ENCODE peak calls at places on chromosomes 7 and 10, in nine cellular contexts. N is mammary epithelial cell, U is SK-N-SH, E is H1, I is fibroblast of lung, L is IMR-90, S is astrocyte, T is PC-9, Q is neural progenitor cell. H is an unnamed sample. For H3K36me3, the result is how much of the 10 kb centered on the place peaks cover.

GRCh38 chr10:121541450-121541849 is 56.8 kb downstream of the FGFR2 start:
- DNase-seq in N (no peak), U (no peak), E (no peak), I (no peak), L (no peak), S (no peak), T (no peak), Q (no peak), H (no peak)

GRCh38 chr10:113052076-113052830 is 102.2 kb downstream of the TCF7L2 start:
- DNase-seq in N (no peak), U (no peak), E (no peak), I (no peak), L (no peak), S (no peak), T (no peak), Q (no peak), H (peak)

GRCh38 chr7:47085491-47086275 is 496.2 kb downstream of the TNS3 start:
- DNase-seq in N (no peak), U (no peak), E (no peak), I (peak), L (peak), S (no peak), T (no peak), Q (no peak), H (no peak)

GRCh38 chr10:99435986-99436633 is 5.7 kb upstream of the GOT1 start:
- DNase-seq in N (peak), U (peak), E (no peak), I (peak), L (peak), S (no peak), T (peak), Q (peak), H (peak)

GRCh38 chr7:158409120-158409519 is 178.5 kb downstream of the PTPRN2 start:
- DNase-seq in N (no peak), U (no peak), E (no peak), I (no peak), L (no peak), S (no peak), T (no peak), Q (no peak), H (no peak)

GRCh38 chr7:104142147-104142546 is 65.7 kb downstream of the ORC5 start:
- DNase-seq in N (no peak), U (no peak), E (no peak), I (peak), L (no peak), S (no peak), T (no peak), Q (no peak), H (no peak)

GRCh38 chr7:14144109-14144508 is 154.6 kb upstream of the ETV1 start:
- DNase-seq in N (no peak), U (no peak), E (no peak), I (no peak), L (no peak), S (no peak), T (no peak), Q (no peak), H (no peak)

GRCh38 chr7:68073701-68074100 is 1077.1 kb downstream of the TYW1 start:
- DNase-seq in N (no peak), U (no peak), E (no peak), I (no peak), L (no peak), S (no peak), T (no peak), Q (no peak), H (no peak)

GRCh38 chr7:1667566-1668485 is 2.3 kb upstream of the ELFN1 start:
- DNase-seq in N (no peak), U (peak), E (peak), I (no peak), L (no peak), S (no peak), T (no peak), Q (peak), H (no peak)

GRCh38 chr7:35805876-35806275 is 5.0 kb downstream of the SEPTIN7 start:
- DNase-seq in N (no peak), U (no peak), E (no peak), I (no peak), L (no peak), S (no peak), T (no peak), Q (no peak), H (no peak)

GRCh38 chr10:95360122-95360715 is 69.4 kb upstream of the PDLIM1 start:
- DNase-seq in N (peak), U (no peak), E (no peak), I (peak), L (peak), S (no peak), T (peak), Q (no peak), H (no peak)

GRCh38 chr10:31317652-31318381 is 1.2 kb upstream of the ZEB1 start:
- DNase-seq in N (no peak), U (no peak), E (no peak), I (no peak), L (no peak), S (no peak), T (peak), Q (peak), H (no peak)

GRCh38 chr7:103680161-103681144 is 234.4 kb upstream of the SLC26A5 start:
- DNase-seq in N (no peak), U (no peak), E (no peak), I (peak), L (no peak), S (no peak), T (no peak), Q (peak), H (no peak)

GRCh38 chr10:87976101-87976743 is 112.8 kb downstream of the PTEN start:
- DNase-seq in N (peak), U (no peak), E (no peak), I (peak), L (peak), S (peak), T (no peak), Q (no peak), H (no peak)

GRCh38 chr7:102860351-102860811 is 52.4 kb upstream of the LRRC17 start:
- DNase-seq in N (peak), U (peak), E (no peak), I (peak), L (peak), S (peak), T (no peak), Q (no peak), H (no peak)

GRCh38 chr7:115363916-115364315 is 442.0 kb downstream of the MDFIC start:
- DNase-seq in N (no peak), U (no peak), E (no peak), I (no peak), L (peak), S (no peak), T (no peak), Q (no peak), H (no peak)

GRCh38 chr7:115368998-115369397 is 447.1 kb downstream of the MDFIC start:
- DNase-seq in N (no peak), U (no peak), E (no peak), I (no peak), L (no peak), S (no peak), T (no peak), Q (peak), H (no peak)
- H2AFZ ChIP-seq in N (no peak), U (no peak), E (peak), I (peak), L (no peak), S (no peak), T (peak), Q (no peak), H (no peak)

GRCh38 chr7:115906690-115907089 is 123.9 kb downstream of the TFEC start:
- DNase-seq in N (no peak), U (no peak), E (no peak), I (no peak), L (no peak), S (no peak), T (no peak), Q (no peak), H (no peak)

GRCh38 chr7:115914951-115915350 is 115.6 kb downstream of the TFEC start:
- DNase-seq in N (no peak), U (no peak), E (no peak), I (no peak), L (no peak), S (no peak), T (no peak), Q (no peak), H (no peak)

GRCh38 chr7:115911466-115911865 is 119.1 kb downstream of the TFEC start:
- DNase-seq in N (no peak), U (no peak), E (no peak), I (no peak), L (peak), S (no peak), T (no peak), Q (no peak), H (no peak)

GRCh38 chr7:115910541-115911164 is 119.9 kb downstream of the TFEC start:
- DNase-seq in N (peak), U (peak), E (no peak), I (peak), L (peak), S (peak), T (peak), Q (peak), H (peak)
- H3K4me2 ChIP-seq in N (no peak), U (no peak), E (no peak), I (peak), L (peak), S (peak), T (peak), Q (peak), H (no peak)

GRCh38 chr7:31748084-31748483 is 61.1 kb downstream of the PPP1R17 start:
- DNase-seq in N (peak), U (no peak), E (no peak), I (no peak), L (no peak), S (no peak), T (no peak), Q (no peak), H (no peak)
- H3K36me3 ChIP-seq in N (under half), U (under half), E (under half), I (under half), L (under half), S (under half), T (under half), Q (under half), H (under half)

GRCh38 chr10:97185326-97186058 is at the start of gene SLIT1:
- DNase-seq in N (no peak), U (peak), E (peak), I (no peak), L (no peak), S (no peak), T (no peak), Q (peak), H (no peak)

GRCh38 chr10:97184971-97185325 is 811 bp downstream of the SLIT1 start:
- DNase-seq in N (no peak), U (no peak), E (peak), I (no peak), L (no peak), S (no peak), T (no peak), Q (peak), H (no peak)

GRCh38 chr10:97190452-97190851 is 4.7 kb upstream of the SLIT1 start:
- DNase-seq in N (no peak), U (no peak), E (no peak), I (no peak), L (no peak), S (no peak), T (no peak), Q (no peak), H (no peak)

GRCh38 chr10:97186911-97187310 is 1.2 kb upstream of the SLIT1 start:
- DNase-seq in N (no peak), U (no peak), E (no peak), I (no peak), L (no peak), S (no peak), T (no peak), Q (no peak), H (no peak)

DNA sequence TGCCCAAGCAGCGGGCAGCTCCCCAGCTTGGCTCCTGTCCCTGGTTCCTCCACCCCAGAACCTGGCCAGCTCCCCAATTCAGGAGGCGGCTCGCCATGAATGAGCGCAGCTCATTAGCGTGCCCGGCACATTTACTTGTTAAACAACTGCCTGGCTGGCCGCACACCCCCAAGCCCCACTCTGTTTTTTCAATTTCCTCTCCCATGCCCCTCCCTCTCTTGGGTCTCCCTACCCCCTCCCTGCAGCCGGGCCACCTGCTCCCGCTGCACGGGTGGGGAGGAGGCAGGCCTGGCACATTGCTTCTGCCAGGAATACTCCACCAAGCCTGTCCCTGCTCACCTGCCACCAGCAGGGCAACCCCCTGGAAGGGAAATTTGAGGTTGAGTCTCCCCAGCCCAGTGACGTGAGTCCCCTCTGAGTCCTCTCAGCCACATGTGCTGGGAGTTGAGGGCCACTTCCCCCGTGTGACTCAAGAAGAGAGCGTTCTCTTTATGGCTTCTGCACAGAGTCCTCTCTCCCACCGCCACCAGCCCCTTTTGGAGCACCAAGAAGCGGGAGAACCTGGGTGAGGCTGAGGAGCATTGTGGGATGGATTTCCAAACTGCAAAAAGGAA is 2.6 kb upstream of the SLIT1 start:
- DNase-seq in N (no peak), U (no peak), E (no peak), I (no peak), L (no peak), S (no peak), T (no peak), Q (no peak), H (no peak)
- H2AFZ ChIP-seq in N (no peak), U (no peak), E (no peak), I (no peak), L (no peak), S (no peak), T (no peak), Q (no peak), H (no peak)

GRCh38 chr10:102470579-102471546 is 19.5 kb upstream of the C10orf95 start:
- DNase-seq in N (no peak), U (no peak), E (no peak), I (no peak), L (no peak), S (no peak), T (no peak), Q (no peak), H (no peak)
- H3K4me2 ChIP-seq in N (no peak), U (no peak), E (no peak), I (no peak), L (no peak), S (no peak), T (no peak), Q (no peak), H (no peak)

GRCh38 chr7:5210751-5211338 is 20.8 kb downstream of the WIPI2 start:
- DNase-seq in N (no peak), U (no peak), E (no peak), I (no peak), L (no peak), S (no peak), T (no peak), Q (no peak), H (no peak)

GRCh38 chr7:5214236-5214635 is 24.2 kb downstream of the WIPI2 start:
- DNase-seq in N (no peak), U (no peak), E (no peak), I (no peak), L (no peak), S (no peak), T (no peak), Q (no peak), H (no peak)

GRCh38 chr7:5212633-5213285 is 22.7 kb downstream of the WIPI2 start:
- DNase-seq in N (no peak), U (no peak), E (no peak), I (no peak), L (no peak), S (no peak), T (no peak), Q (no peak), H (no peak)

GRCh38 chr7:5213286-5213645 is 23.2 kb downstream of the WIPI2 start:
- DNase-seq in N (no peak), U (no peak), E (no peak), I (no peak), L (no peak), S (no peak), T (no peak), Q (no peak), H (no peak)

DNA sequence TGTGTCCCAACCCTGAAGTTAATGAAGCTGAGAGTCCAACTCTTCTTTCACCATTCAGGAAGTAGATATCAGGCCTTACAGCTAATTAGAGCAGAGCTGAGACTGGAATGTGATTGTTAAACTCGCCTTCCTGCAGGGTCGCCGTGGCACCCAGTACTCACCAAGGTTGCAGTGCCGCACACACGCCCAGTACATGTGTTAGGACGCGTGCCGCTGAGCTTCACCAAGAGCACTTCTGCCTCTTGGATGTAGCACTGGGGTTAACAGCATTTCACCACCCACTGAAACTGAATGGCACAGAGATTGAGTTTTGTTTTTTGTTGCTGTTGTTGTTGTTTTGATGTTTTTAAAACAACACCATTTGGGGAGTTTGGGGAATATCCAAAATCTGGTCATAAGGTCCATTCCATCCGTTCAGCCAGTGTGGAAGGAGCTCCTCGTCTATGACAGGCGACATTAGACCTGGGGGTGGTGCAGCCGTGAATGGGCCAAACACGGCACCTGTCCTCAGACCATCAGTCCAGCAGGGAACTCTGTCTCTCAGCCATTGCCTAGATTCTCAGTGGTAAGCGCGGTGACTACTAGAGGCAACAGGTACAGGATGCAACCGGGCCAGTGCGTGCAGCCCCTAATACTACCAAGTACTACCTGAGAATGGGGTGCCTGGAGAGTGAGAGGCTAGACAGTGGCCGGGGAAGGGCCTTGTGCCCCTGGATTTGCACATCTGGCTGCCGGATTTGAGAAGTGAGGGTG is 21.9 kb downstream of the WIPI2 start:
- DNase-seq in N (no peak), U (no peak), E (no peak), I (no peak), L (no peak), S (no peak), T (no peak), Q (no peak), H (no peak)
- H3K36me3 ChIP-seq in N (under half), U (half or more), E (under half), I (under half), L (under half), S (under half), T (under half), Q (under half), H (under half)

H was measured in Karpas-422.